ENCODE peak calls at places on chromosomes 4 and X, in five cellular contexts. N is D341Med, I is RWPE2, X is dermis blood vessel endothelial cell, M is type B pancreatic cell. O is an unnamed sample.

GRCh38 chr4:162038112-162038511 is 125.7 kb downstream of the FSTL5 start:
- DNase-seq in N (no peak), I (no peak), X (no peak), M (no peak), O (no peak)

GRCh38 chr4:102317459-102317858 is 27.8 kb downstream of the SLC39A8 start:
- DNase-seq in N (no peak), I (no peak), X (no peak), M (no peak), O (no peak)

GRCh38 chr4:154807042-154807630 is 26.1 kb downstream of the RBM46 start:
- DNase-seq in N (no peak), I (no peak), X (peak), M (no peak), O (no peak)

GRCh38 chr4:37685726-37686372 is 327 bp downstream of the RELL1 start:
- DNase-seq in N (peak), I (peak), X (peak), M (peak), O (peak)

GRCh38 chrX:1466232-1466661 is 13.5 kb upstream of the ASMTL start:
- DNase-seq in N (no peak), I (no peak), X (no peak), M (peak), O (peak)

GRCh38 chr4:2660596-2661211 is 95.4 kb downstream of the TNIP2 start:
- DNase-seq in N (no peak), I (no peak), X (no peak), M (no peak), O (no peak)

GRCh38 chr4:37279894-37280592 is 35.5 kb downstream of the NWD2 start:
- DNase-seq in N (no peak), I (no peak), X (no peak), M (no peak), O (no peak)

GRCh38 chr4:110663738-110664444 is 41.0 kb upstream of the PITX2 start:
- DNase-seq in N (no peak), I (no peak), X (no peak), M (no peak), O (no peak)

GRCh38 chr4:153222162-153222789 is 18.0 kb downstream of the TRIM2 start:
- DNase-seq in N (peak), I (no peak), X (peak), M (peak), O (peak)

GRCh38 chr4:81639248-81639647 is 167.5 kb upstream of the RASGEF1B start:
- DNase-seq in N (no peak), I (no peak), X (no peak), M (no peak), O (no peak)

GRCh38 chrX:153723351-153724251 is 586 bp downstream of the BCAP31 start:
- DNase-seq in N (peak), I (no peak), X (peak), M (peak), O (peak)

GRCh38 chr4:143599827-143600226 is 86.3 kb downstream of the SMARCA5 start:
- DNase-seq in N (no peak), I (no peak), X (no peak), M (no peak), O (no peak)

GRCh38 chrX:120242807-120243206 is 7.8 kb upstream of the ZBTB33 start:
- DNase-seq in N (no peak), I (no peak), X (no peak), M (no peak), O (no peak)

GRCh38 chr4:71545168-71545567 is 206.3 kb downstream of the SLC4A4 start:
- DNase-seq in N (no peak), I (no peak), X (no peak), M (no peak), O (no peak)

GRCh38 chr4:1285790-1286553 is 3.7 kb upstream of the MAEA start:
- DNase-seq in N (no peak), I (no peak), X (peak), M (no peak), O (peak)

GRCh38 chrX:18537524-18537923 is 112.1 kb downstream of the CDKL5 start:
- DNase-seq in N (no peak), I (no peak), X (no peak), M (no peak), O (no peak)

GRCh38 chrX:39984191-39984956 is 113.4 kb downstream of the BCOR start:
- DNase-seq in N (peak), I (no peak), X (no peak), M (no peak), O (no peak)

GRCh38 chr4:648579-649292 is 23.4 kb downstream of the PDE6B start:
- DNase-seq in N (no peak), I (peak), X (no peak), M (no peak), O (no peak)

GRCh38 chr4:108172780-108173598 is 4.3 kb upstream of the LEF1 start:
- DNase-seq in N (peak), I (no peak), X (peak), M (peak), O (peak)

GRCh38 chr4:11632488-11632887 is 203.8 kb upstream of the HS3ST1 start:
- DNase-seq in N (no peak), I (peak), X (peak), M (no peak), O (no peak)

GRCh38 chr4:107870916-107871786 is 46.4 kb downstream of the SGMS2 start:
- DNase-seq in N (no peak), I (no peak), X (peak), M (no peak), O (no peak)

GRCh38 chrX:50905334-50905733 is 5.2 kb upstream of the BMP15 start:
- DNase-seq in N (no peak), I (no peak), X (no peak), M (no peak), O (peak)